ENCODE peak calls at places on chromosomes 4 and X, in five cellular contexts. K, Y, O, A and S are unnamed samples.

GRCh38 chr4:177118596-177118995 is 191.1 kb upstream of the NEIL3 start:
- DNase-seq in K (peak), A (no peak), O (peak), Y (peak), S (peak)

GRCh38 chr4:173151496-173151895 is 17.1 kb upstream of the GALNT7 start:
- DNase-seq in A (no peak), O (no peak), K (no peak), Y (no peak), S (no peak)

GRCh38 chr4:42627887-42628646 is 28.8 kb downstream of the ATP8A1 start:
- DNase-seq in A (peak), K (peak), Y (no peak), O (peak), S (no peak)

GRCh38 chr4:80918004-80918403 is 112.5 kb upstream of the BMP3 start:
- DNase-seq in A (no peak), Y (peak), O (peak), K (peak), S (no peak)

GRCh38 chr4:55437356-55437796 is 41.6 kb downstream of the TMEM165 start:
- DNase-seq in K (peak), O (peak), Y (peak), A (no peak), S (peak)

GRCh38 chr4:168995537-168996295 is 14.3 kb downstream of the CBR4 start:
- DNase-seq in O (peak), A (no peak), Y (no peak), K (peak), S (peak)

GRCh38 chrX:78321809-78322208 is 5.6 kb downstream of the CYSLTR1 start:
- DNase-seq in Y (no peak), O (no peak), A (no peak), K (no peak), S (no peak)

GRCh38 chrX:148380614-148381561 is 119.5 kb upstream of the AFF2 start:
- DNase-seq in A (no peak), Y (peak), K (no peak), O (no peak), S (no peak)

GRCh38 chr4:108544504-108544903 is 75.9 kb upstream of the RPL34 start:
- DNase-seq in A (no peak), Y (no peak), O (peak), K (peak), S (peak)

GRCh38 chr4:7192252-7193039 is at the start of gene SORCS2:
- DNase-seq in A (peak), K (peak), O (peak), Y (no peak), S (peak)

GRCh38 chr4:176875441-176875930 is 82.8 kb upstream of the VEGFC start:
- DNase-seq in A (no peak), Y (no peak), K (peak), O (no peak), S (no peak)

GRCh38 chr4:153759407-153760226 is at the start of gene RNF175:
- DNase-seq in A (no peak), O (no peak), Y (no peak), K (no peak), S (no peak)

GRCh38 chrX:48956728-48957414 is 536 bp downstream of the OTUD5 start:
- DNase-seq in O (no peak), Y (no peak), K (no peak), A (no peak), S (no peak)

GRCh38 chrX:115259238-115259875 is 25.5 kb upstream of the LRCH2 start:
- DNase-seq in A (no peak), K (no peak), O (no peak), Y (peak), S (no peak)

GRCh38 chr4:3364634-3365314 is 72.0 kb downstream of the RGS12 start:
- DNase-seq in A (no peak), O (no peak), Y (no peak), K (no peak), S (no peak)

GRCh38 chr4:66575024-66575696 is 904.9 kb upstream of the EPHA5 start:
- DNase-seq in Y (peak), A (no peak), O (peak), K (peak), S (peak)

GRCh38 chrX:71439898-71440297 is 73.7 kb downstream of the TAF1 start:
- DNase-seq in Y (no peak), O (no peak), A (no peak), K (no peak), S (no peak)

GRCh38 chrX:45070116-45071007 is 130.3 kb downstream of the DIPK2B start:
- DNase-seq in A (no peak), O (peak), Y (peak), K (peak), S (peak)

GRCh38 chr4:39256436-39256835 is 74.1 kb downstream of the WDR19 start:
- DNase-seq in O (peak), K (no peak), A (no peak), Y (no peak), S (peak)

GRCh38 chr4:89000844-89001360 is 56.1 kb downstream of the FAM13A start:
- DNase-seq in Y (no peak), K (peak), O (peak), A (no peak), S (peak)

GRCh38 chr4:80831383-80832361 is 198.8 kb upstream of the BMP3 start:
- DNase-seq in A (no peak), O (peak), K (peak), Y (no peak), S (peak)

GRCh38 chr4:152398060-152398459 is 137.8 kb downstream of the FBXW7 start:
- DNase-seq in O (peak), Y (no peak), A (no peak), K (peak), S (peak)

GRCh38 chr4:42636591-42636990 is 20.3 kb downstream of the ATP8A1 start:
- DNase-seq in O (no peak), A (no peak), Y (no peak), K (no peak), S (no peak)

GRCh38 chr4:14848210-14848609 is 154.1 kb upstream of the CPEB2 start:
- DNase-seq in O (no peak), A (no peak), Y (no peak), K (no peak), S (no peak)

GRCh38 chr4:40283968-40284367 is 51.2 kb upstream of the CHRNA9 start:
- DNase-seq in K (peak), A (no peak), Y (no peak), O (no peak), S (peak)

GRCh38 chr4:30938956-30939528 is 218.9 kb downstream of the PCDH7 start:
- DNase-seq in O (no peak), K (no peak), A (no peak), Y (peak), S (no peak)

GRCh38 chr4:55255171-55255570 is 90.9 kb upstream of the SRD5A3 start:
- DNase-seq in Y (peak), A (no peak), K (peak), O (peak), S (peak)

GRCh38 chr4:22490718-22491330 is 25.0 kb downstream of the ADGRA3 start:
- DNase-seq in K (no peak), O (no peak), Y (no peak), A (no peak), S (no peak)

GRCh38 chr4:53905935-53906377 is 158.4 kb downstream of the CHIC2 start:
- DNase-seq in Y (peak), A (peak), O (peak), K (peak), S (peak)

GRCh38 chr4:972651-973424 is 531 bp downstream of the DGKQ start:
- DNase-seq in Y (no peak), O (peak), A (peak), K (no peak), S (no peak)

GRCh38 chrX:129741880-129742758 is 3.3 kb downstream of the XPNPEP2 start:
- DNase-seq in O (no peak), K (no peak), Y (no peak), A (no peak), S (no peak)

GRCh38 chrX:129747533-129747932 is 8.8 kb downstream of the XPNPEP2 start:
- DNase-seq in A (no peak), K (no peak), Y (no peak), O (no peak), S (no peak)

GRCh38 chrX:129743835-129744234 is 5.1 kb downstream of the XPNPEP2 start:
- DNase-seq in Y (no peak), O (no peak), K (no peak), A (no peak), S (no peak)

GRCh38 chrX:129748265-129748664 is 9.5 kb downstream of the XPNPEP2 start:
- DNase-seq in Y (no peak), K (peak), A (no peak), O (peak), S (peak)

GRCh38 chrX:129744881-129745321 is 6.1 kb downstream of the XPNPEP2 start:
- DNase-seq in O (no peak), Y (no peak), K (no peak), A (no peak), S (no peak)
- TF ChIP-seq CTCF in O (no peak), Y (no peak), K (no peak), A (no peak), S (no peak)

DNA sequence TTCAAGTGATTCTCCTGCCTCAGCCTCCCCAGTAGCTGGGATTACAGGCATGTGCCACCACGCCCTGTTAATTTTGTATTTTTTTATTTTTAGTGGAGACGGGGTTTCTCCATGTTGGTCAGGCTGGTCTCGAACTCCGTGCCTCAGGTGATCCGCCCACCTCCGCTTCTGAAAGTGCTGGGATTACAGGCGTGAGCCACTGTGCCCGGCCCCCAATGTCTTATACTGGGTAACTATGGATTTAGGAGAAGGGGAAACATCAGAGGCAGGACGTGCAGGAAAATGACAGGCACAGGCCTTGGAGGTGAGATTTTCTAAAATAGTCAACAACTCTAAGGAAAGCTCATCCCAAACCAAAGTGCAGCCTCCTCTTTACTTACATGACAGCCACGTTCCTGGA is 11.1 kb upstream of the TSPYL2 start:
- DNase-seq in K (no peak), O (no peak), A (no peak), Y (no peak), S (no peak)
- H3K4me3 ChIP-seq in K (no peak), O (no peak), A (no peak), Y (no peak), S (no peak)

GRCh38 chrX:112888916-112889315 is 48.3 kb upstream of the AMOT start:
- DNase-seq in A (no peak), Y (no peak), O (no peak), K (no peak), S (no peak)
- TF ChIP-seq CTCF in A (no peak), Y (no peak), O (no peak), K (no peak), S (no peak)

DNA sequence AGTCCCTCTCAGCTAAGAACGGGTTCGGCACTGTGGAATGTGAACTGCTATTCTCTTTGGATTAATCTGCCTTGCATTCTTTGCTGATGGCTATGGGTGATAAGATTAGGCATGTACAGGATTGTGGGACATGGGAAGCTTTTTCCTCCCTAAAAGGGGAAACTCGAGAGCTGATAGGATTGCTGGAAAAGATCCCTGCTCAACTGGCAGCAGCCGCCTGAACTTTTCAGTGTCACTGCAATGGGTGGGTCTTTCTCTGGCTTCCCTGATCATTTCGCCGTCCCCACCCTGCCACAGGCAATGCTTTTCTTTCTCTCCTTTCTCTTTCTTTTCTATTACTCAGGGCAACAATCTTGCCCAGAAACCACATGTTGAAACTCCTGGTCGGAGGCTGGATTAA is 20.5 kb downstream of the PAGE2 start:
- DNase-seq in A (no peak), O (no peak), K (no peak), Y (no peak), S (no peak)
- H3K4me3 ChIP-seq in A (no peak), O (no peak), K (no peak), Y (no peak), S (no peak)

GRCh38 chrX:107714196-107714811 is 61.3 kb downstream of the TSC22D3 start:
- DNase-seq in O (peak), Y (no peak), K (peak), A (no peak), S (peak)
- TF ChIP-seq CTCF in O (peak), Y (peak), K (peak), A (no peak), S (peak)

DNA sequence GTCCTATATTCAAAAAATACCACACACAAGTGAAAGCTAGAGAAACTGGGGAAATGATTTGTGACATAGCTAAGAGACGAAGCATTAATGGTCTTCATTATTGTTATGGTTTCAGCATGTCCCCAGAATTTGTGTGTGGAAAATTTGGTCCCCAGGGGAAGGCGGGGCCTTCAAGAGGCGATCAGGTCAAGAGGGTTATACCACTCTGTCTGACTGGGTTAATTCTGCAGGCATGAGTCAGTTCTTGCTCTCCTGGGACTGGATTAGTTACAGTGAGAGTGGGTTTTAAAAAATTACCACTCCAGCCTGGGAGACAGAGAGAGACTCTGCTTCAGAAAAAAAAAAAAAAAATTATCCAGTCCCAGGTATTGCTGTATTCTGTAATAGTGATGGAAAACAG is 2.1 kb upstream of the MTNR1A start:
- DNase-seq in K (peak), O (peak), Y (no peak), A (no peak), S (peak)
- H3K4me3 ChIP-seq in K (no peak), O (no peak), Y (no peak), A (no peak), S (no peak)